ENCODE peak calls at places on chromosome 19, in ten cellular contexts. T is activated T-helper 2 cell treated with anti-CD3 and anti-CD28 coated beads, Interferon-gamma antibody, Interleukin-2, Interleukin-4, amounts not matched to agents 10 μg/mL and 5 μg/mL and 100 μg/mL, durations not matched to agents 14 hours and 24 hours and 36 hours; Z is GM13976; R is fibroblast of lung; S is AG09309; E is activated naive CD8-positive, alpha-beta T cell treated with anti-CD3 and anti-CD28 coated beads, Interleukin-2, amount 50 U/mL, for 24 hours; I is left cardiac atrium; N is adrenal gland; O is AG10803; V is HL-60. X is an unnamed sample.
A peak's percentile ranks its signal among the peaks of the same experiment; 100 is the strongest.

GRCh38 chr19:37998801-37999308 is 91.8 kb downstream of the SIPA1L3 start:
- DNase-seq in T (no peak), Z (no peak), R (no peak), S (no peak), E (no peak), I (no peak), N (no peak), O (no peak), V (no peak), X (no peak)

GRCh38 chr19:15871570-15871969 is 26.3 kb downstream of the CYP4F2 start:
- DNase-seq in T (no peak), Z (peak; percentile 46), R (no peak), S (no peak), E (peak; percentile 20), I (no peak), N (no peak), O (no peak), V (peak; percentile 60), X (no peak)

GRCh38 chr19:13834308-13834790 is 39.1 kb downstream of the ZSWIM4 start:
- DNase-seq in T (no peak), Z (no peak), R (no peak), S (no peak), E (no peak), I (no peak), N (no peak), O (peak; percentile 65), V (no peak), X (peak; percentile 64)

GRCh38 chr19:19234220-19234816 is 22.6 kb downstream of the NCAN start:
- DNase-seq in T (no peak), Z (no peak), R (no peak), S (no peak), E (no peak), I (no peak), N (no peak), O (no peak), V (no peak), X (no peak)

GRCh38 chr19:17089238-17089637 is 13.7 kb downstream of the MYO9B start:
- DNase-seq in T (no peak), Z (no peak), R (peak; percentile 93), S (peak; percentile 31), E (no peak), I (no peak), N (no peak), O (peak; percentile 45), V (no peak), X (peak; percentile 69)

GRCh38 chr19:53012006-53012405 is 1.7 kb upstream of the ERVV-1 start:
- DNase-seq in T (no peak), Z (no peak), R (no peak), S (no peak), E (no peak), I (no peak), N (no peak), O (no peak), V (no peak), X (no peak)

GRCh38 chr19:36246006-36246391 is 31.1 kb downstream of the ZNF146 start:
- DNase-seq in T (no peak), Z (peak; percentile 8), R (no peak), S (no peak), E (no peak), I (no peak), N (no peak), O (peak; percentile 27), V (no peak), X (no peak)

GRCh38 chr19:15108145-15108844 is 1.1 kb downstream of the SYDE1 start:
- DNase-seq in T (no peak), Z (no peak), R (no peak), S (no peak), E (no peak), I (no peak), N (no peak), O (peak; percentile 14), V (no peak), X (no peak)

GRCh38 chr19:41569481-41570150 is 6.3 kb upstream of the CEACAM21 start:
- DNase-seq in T (no peak), Z (no peak), R (no peak), S (no peak), E (no peak), I (no peak), N (no peak), O (no peak), V (no peak), X (no peak)

GRCh38 chr19:43555185-43555770 is 20.0 kb downstream of the XRCC1 start:
- DNase-seq in T (peak; percentile 72), Z (peak; percentile 84), R (peak; percentile 71), S (no peak), E (peak; percentile 82), I (peak; percentile 53), N (peak; percentile 87), O (peak; percentile 68), V (peak; percentile 71), X (peak; percentile 82)

GRCh38 chr19:35995655-35995993 is 636 bp downstream of the SDHAF1 start:
- DNase-seq in T (peak; percentile 41), Z (peak; percentile 78), R (peak; percentile 11), S (no peak), E (peak; percentile 48), I (peak; percentile 56), N (peak; percentile 45), O (peak; percentile 22), V (peak; percentile 26), X (peak; percentile 57)

GRCh38 chr19:1532003-1532402 is 8.1 kb downstream of the PLK5 start:
- DNase-seq in T (no peak), Z (no peak), R (no peak), S (no peak), E (no peak), I (no peak), N (no peak), O (no peak), V (no peak), X (no peak)

GRCh38 chr19:15550847-15551182 is 42.5 kb downstream of the CYP4F22 start:
- DNase-seq in T (peak; percentile 11), Z (peak; percentile 45), R (no peak), S (no peak), E (peak; percentile 21), I (no peak), N (no peak), O (no peak), V (no peak), X (no peak)

GRCh38 chr19:4713384-4713951 is 10.2 kb downstream of the DPP9 start:
- DNase-seq in T (no peak), Z (no peak), R (peak; percentile 96), S (peak; percentile 94), E (no peak), I (peak; percentile 83), N (peak; percentile 82), O (peak; percentile 95), V (no peak), X (peak; percentile 98)

GRCh38 chr19:49613374-49613773 is 22.4 kb downstream of the PRR12 start:
- DNase-seq in T (no peak), Z (no peak), R (peak; percentile 55), S (no peak), E (no peak), I (no peak), N (peak; percentile 76), O (no peak), V (no peak), X (peak; percentile 53)

GRCh38 chr19:34475026-34475974 is 6.3 kb upstream of the WTIP start:
- DNase-seq in T (no peak), Z (no peak), R (peak; percentile 92), S (peak; percentile 76), E (peak; percentile 15), I (no peak), N (no peak), O (peak; percentile 87), V (peak; percentile 30), X (peak; percentile 75)

GRCh38 chr19:29543381-29543780 is 17.6 kb downstream of the VSTM2B start:
- DNase-seq in T (no peak), Z (no peak), R (no peak), S (no peak), E (no peak), I (no peak), N (no peak), O (no peak), V (no peak), X (no peak)